ENCODE peak calls at places on chromosome 20, in seven cellular contexts. W, V, K, M, E, P and Q are unnamed samples.

GRCh38 chr20:58064411-58065010 is 163.9 kb downstream of the ANKRD60 start:
- DNase-seq in W (no peak), V (no peak), K (no peak), M (no peak), E (no peak), P (peak), Q (no peak)

GRCh38 chr20:63495771-63496403 is 3.0 kb downstream of the EEF1A2 start:
- DNase-seq in W (peak), V (peak), K (peak), M (peak), E (peak), P (peak), Q (peak)

GRCh38 chr20:44079968-44080560 is 106.9 kb downstream of the JPH2 start:
- DNase-seq in W (no peak), V (peak), K (no peak), M (no peak), E (peak), P (no peak), Q (peak)

GRCh38 chr20:50348118-50348517 is 157.5 kb downstream of the CEBPB start:
- DNase-seq in W (no peak), V (no peak), K (no peak), M (no peak), E (no peak), P (peak), Q (no peak)

GRCh38 chr20:5002077-5002413 is 735 bp upstream of the SLC23A2 start:
- DNase-seq in W (no peak), V (no peak), K (no peak), M (peak), E (no peak), P (peak), Q (peak)

GRCh38 chr20:23361108-23361650 is 803 bp upstream of the GZF1 start:
- DNase-seq in W (no peak), V (peak), K (no peak), M (no peak), E (peak), P (no peak), Q (peak)

GRCh38 chr20:51160821-51161220 is 137.9 kb upstream of the KCNG1 start:
- DNase-seq in W (no peak), V (no peak), K (no peak), M (no peak), E (no peak), P (no peak), Q (no peak)

GRCh38 chr20:6832811-6833210 is 65.3 kb downstream of the BMP2 start:
- DNase-seq in W (no peak), V (no peak), K (no peak), M (no peak), E (no peak), P (no peak), Q (no peak)

GRCh38 chr20:31822421-31823330 is 3.5 kb downstream of the MYLK2 start:
- DNase-seq in W (peak), V (peak), K (peak), M (peak), E (peak), P (peak), Q (peak)

GRCh38 chr20:42873259-42873658 is 316.4 kb downstream of the PTPRT start:
- DNase-seq in W (no peak), V (no peak), K (no peak), M (no peak), E (no peak), P (no peak), Q (no peak)

GRCh38 chr20:55893031-55893430 is 112.3 kb downstream of the CBLN4 start:
- DNase-seq in W (no peak), V (no peak), K (no peak), M (no peak), E (no peak), P (no peak), Q (no peak)

GRCh38 chr20:44901972-44902371 is 7.9 kb upstream of the PABPC1L start:
- DNase-seq in W (no peak), V (peak), K (no peak), M (no peak), E (peak), P (no peak), Q (no peak)

GRCh38 chr20:52731086-52731485 is 241.1 kb upstream of the TSHZ2 start:
- DNase-seq in W (no peak), V (no peak), K (no peak), M (no peak), E (no peak), P (no peak), Q (no peak)

GRCh38 chr20:57633945-57634491 is 13.8 kb upstream of the ZBP1 start:
- DNase-seq in W (no peak), V (no peak), K (no peak), M (peak), E (no peak), P (no peak), Q (peak)

GRCh38 chr20:50450961-50451752 is 59.0 kb upstream of the PTPN1 start:
- DNase-seq in W (no peak), V (peak), K (no peak), M (peak), E (peak), P (peak), Q (peak)

GRCh38 chr20:58447733-58448391 is 58.8 kb downstream of the VAPB start:
- DNase-seq in W (peak), V (peak), K (peak), M (peak), E (peak), P (no peak), Q (peak)

GRCh38 chr20:438581-439469 is 23.5 kb downstream of the TBC1D20 start:
- DNase-seq in W (peak), V (no peak), K (peak), M (peak), E (no peak), P (peak), Q (peak)

GRCh38 chr20:23222531-23223200 is 127.9 kb upstream of the NXT1 start:
- DNase-seq in W (no peak), V (no peak), K (no peak), M (no peak), E (no peak), P (no peak), Q (no peak)

GRCh38 chr20:25623225-25623735 is 534 bp downstream of the NANP start:
- DNase-seq in W (no peak), V (peak), K (no peak), M (peak), E (peak), P (peak), Q (peak)

GRCh38 chr20:30511322-30512030 is 746.0 kb upstream of the DEFB115 start:
- DNase-seq in W (no peak), V (no peak), K (no peak), M (no peak), E (no peak), P (no peak), Q (no peak)

GRCh38 chr20:32333181-32333987 is 24.7 kb upstream of the ASXL1 start:
- DNase-seq in W (no peak), V (no peak), K (no peak), M (no peak), E (no peak), P (no peak), Q (no peak)

GRCh38 chr20:50198716-50199115 is 8.1 kb downstream of the CEBPB start:
- DNase-seq in W (no peak), V (no peak), K (no peak), M (no peak), E (no peak), P (no peak), Q (no peak)